ENCODE peak calls at places on chromosomes 1 and 21, in five cellular contexts. One of them, this sample, is unnamed. For H3K4me1, the result is how much of the 10 kb centered on the place peaks cover.

GRCh38 chr1:26363549-26364448 is 8.8 kb downstream of the ZNF683 start:
- DNase-seq in ovary: peak
- DNase-seq in body of pancreas: peak
- DNase-seq in colonic mucosa: peak
- DNase-seq in tibial artery: peak
- DNase-seq in this sample: peak

GRCh38 chr21:33993286-33994231 is 78.0 kb upstream of the ATP5PO start:
- DNase-seq in tibial artery: peak
- DNase-seq in ovary: no peak
- DNase-seq in colonic mucosa: peak
- DNase-seq in body of pancreas: no peak
- DNase-seq in this sample: peak

GRCh38 chr21:28516996-28517592 is 475.6 kb downstream of the LTN1 start:
- DNase-seq in ovary: peak
- DNase-seq in body of pancreas: peak
- DNase-seq in tibial artery: peak
- DNase-seq in colonic mucosa: peak
- DNase-seq in this sample: peak

GRCh38 chr1:40838045-40838979 is 23.9 kb downstream of the CITED4 start:
- DNase-seq in tibial artery: no peak
- DNase-seq in colonic mucosa: no peak
- DNase-seq in body of pancreas: no peak
- DNase-seq in ovary: no peak
- DNase-seq in this sample: no peak

GRCh38 chr1:60960846-60961542 is 121.4 kb upstream of the NFIA start:
- DNase-seq in ovary: no peak
- DNase-seq in colonic mucosa: no peak
- DNase-seq in body of pancreas: no peak
- DNase-seq in tibial artery: no peak
- DNase-seq in this sample: no peak

GRCh38 chr1:20322081-20322824 is 31.6 kb downstream of the VWA5B1 start:
- DNase-seq in ovary: no peak
- DNase-seq in colonic mucosa: no peak
- DNase-seq in tibial artery: no peak
- DNase-seq in body of pancreas: no peak
- DNase-seq in this sample: no peak

GRCh38 chr1:76390451-76390850 is 315.9 kb downstream of the ST6GALNAC3 start:
- DNase-seq in ovary: no peak
- DNase-seq in tibial artery: no peak
- DNase-seq in colonic mucosa: no peak
- DNase-seq in body of pancreas: no peak
- DNase-seq in this sample: peak

GRCh38 chr1:40316595-40317393 is at the start of gene COL9A2:
- DNase-seq in ovary: no peak
- DNase-seq in tibial artery: no peak
- DNase-seq in colonic mucosa: no peak
- DNase-seq in body of pancreas: peak
- DNase-seq in this sample: peak

GRCh38 chr1:245332513-245332912 is 177.7 kb downstream of the KIF26B start:
- DNase-seq in ovary: no peak
- DNase-seq in tibial artery: no peak
- DNase-seq in body of pancreas: no peak
- DNase-seq in colonic mucosa: no peak
- DNase-seq in this sample: no peak

GRCh38 chr1:108531429-108531828 is 28.5 kb upstream of the EEIG2 start:
- DNase-seq in colonic mucosa: no peak
- DNase-seq in ovary: no peak
- DNase-seq in body of pancreas: peak
- DNase-seq in tibial artery: no peak
- DNase-seq in this sample: no peak

GRCh38 chr1:108524676-108525075 is 35.2 kb upstream of the EEIG2 start:
- DNase-seq in body of pancreas: no peak
- DNase-seq in colonic mucosa: no peak
- DNase-seq in tibial artery: no peak
- DNase-seq in ovary: no peak
- DNase-seq in this sample: no peak

GRCh38 chr1:108523829-108524228 is 36.1 kb upstream of the EEIG2 start:
- DNase-seq in body of pancreas: no peak
- DNase-seq in colonic mucosa: no peak
- DNase-seq in tibial artery: no peak
- DNase-seq in ovary: no peak
- DNase-seq in this sample: no peak

GRCh38 chr1:108527837-108528236 is 32.1 kb upstream of the EEIG2 start:
- DNase-seq in ovary: no peak
- DNase-seq in tibial artery: no peak
- DNase-seq in body of pancreas: no peak
- DNase-seq in colonic mucosa: no peak
- DNase-seq in this sample: no peak

GRCh38 chr1:108527135-108527534 is 32.8 kb upstream of the EEIG2 start:
- DNase-seq in ovary: no peak
- DNase-seq in body of pancreas: no peak
- DNase-seq in colonic mucosa: no peak
- DNase-seq in tibial artery: no peak
- DNase-seq in this sample: no peak
- H3K27ac ChIP-seq in ovary: no peak
- H3K27ac ChIP-seq in body of pancreas: no peak
- H3K27ac ChIP-seq in colonic mucosa: no peak
- H3K27ac ChIP-seq in tibial artery: no peak
- H3K27ac ChIP-seq in this sample: no peak

GRCh38 chr1:117641536-117641935 is 35.7 kb downstream of the TENT5C start:
- DNase-seq in colonic mucosa: no peak
- DNase-seq in tibial artery: no peak
- DNase-seq in body of pancreas: no peak
- DNase-seq in ovary: no peak
- DNase-seq in this sample: no peak
- H3K4me1 ChIP-seq in colonic mucosa: under half
- H3K4me1 ChIP-seq in tibial artery: under half
- H3K4me1 ChIP-seq in body of pancreas: under half
- H3K4me1 ChIP-seq in ovary: under half
- H3K4me1 ChIP-seq in this sample: under half

DNA sequence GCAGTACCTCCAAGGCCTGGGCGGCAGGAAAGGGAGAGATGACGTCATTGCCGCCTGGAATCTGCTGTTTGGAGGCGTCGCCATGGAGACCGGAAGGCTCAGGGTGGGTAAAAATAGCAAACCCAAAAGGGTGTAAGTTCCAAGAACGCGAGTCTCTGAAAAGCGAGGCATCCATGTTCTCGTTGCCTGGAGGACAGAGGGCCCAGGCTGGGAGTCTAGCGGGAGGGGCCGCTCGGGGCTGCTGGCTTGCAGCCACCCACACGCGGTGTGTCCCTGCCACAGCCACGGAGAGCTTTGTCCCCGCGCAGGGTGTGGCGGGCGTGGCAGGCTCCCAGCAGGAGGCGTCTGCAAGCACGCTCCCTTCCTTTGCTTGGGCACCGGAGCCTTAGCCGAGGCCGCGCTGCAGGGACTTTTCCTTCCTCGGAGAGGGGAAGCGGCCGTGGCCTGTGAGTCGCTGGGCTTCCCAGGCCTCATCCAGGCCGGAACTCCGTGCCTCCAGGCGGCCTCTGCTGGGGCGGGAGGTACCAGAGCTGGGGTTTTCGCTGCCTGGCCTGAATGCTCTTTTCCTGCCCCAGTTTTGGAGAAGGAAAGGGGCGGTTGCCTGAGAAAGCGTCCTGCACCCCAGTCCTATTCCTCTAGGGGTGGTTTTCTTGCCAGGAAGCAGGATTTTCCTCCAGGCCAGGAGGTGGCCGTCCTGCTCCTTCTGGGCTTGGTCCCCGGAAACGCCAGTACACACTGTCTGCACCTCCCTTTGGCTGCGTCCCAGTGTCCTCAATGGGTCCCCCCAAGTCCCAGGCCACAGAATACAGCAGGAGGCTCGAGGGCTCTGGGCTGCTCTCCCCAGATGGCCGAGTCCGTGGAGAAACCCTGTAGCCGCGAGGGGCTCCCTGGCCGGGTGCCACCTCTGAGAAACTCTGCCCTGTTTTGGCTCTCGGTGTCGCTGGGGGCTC is 15.3 kb upstream of the SKI start:
- DNase-seq in body of pancreas: peak
- DNase-seq in colonic mucosa: peak
- DNase-seq in ovary: peak
- DNase-seq in tibial artery: peak
- DNase-seq in this sample: peak
- TF ChIP-seq CTCF in body of pancreas: peak
- TF ChIP-seq CTCF in colonic mucosa: peak
- TF ChIP-seq CTCF in ovary: peak
- TF ChIP-seq CTCF in tibial artery: peak
- TF ChIP-seq CTCF in this sample: no peak

GRCh38 chr1:29270881-29271390 is 34.6 kb downstream of the PTPRU start:
- DNase-seq in ovary: no peak
- DNase-seq in tibial artery: no peak
- DNase-seq in colonic mucosa: no peak
- DNase-seq in body of pancreas: no peak
- DNase-seq in this sample: no peak

GRCh38 chr1:29269356-29269755 is 33.0 kb downstream of the PTPRU start:
- DNase-seq in body of pancreas: no peak
- DNase-seq in colonic mucosa: no peak
- DNase-seq in ovary: no peak
- DNase-seq in tibial artery: no peak
- DNase-seq in this sample: no peak

GRCh38 chr1:29264773-29265389 is 28.6 kb downstream of the PTPRU start:
- DNase-seq in tibial artery: no peak
- DNase-seq in colonic mucosa: no peak
- DNase-seq in body of pancreas: no peak
- DNase-seq in ovary: no peak
- DNase-seq in this sample: no peak

GRCh38 chr1:29267341-29268070 is 31.2 kb downstream of the PTPRU start:
- DNase-seq in body of pancreas: no peak
- DNase-seq in colonic mucosa: no peak
- DNase-seq in ovary: no peak
- DNase-seq in tibial artery: no peak
- DNase-seq in this sample: no peak

DNA sequence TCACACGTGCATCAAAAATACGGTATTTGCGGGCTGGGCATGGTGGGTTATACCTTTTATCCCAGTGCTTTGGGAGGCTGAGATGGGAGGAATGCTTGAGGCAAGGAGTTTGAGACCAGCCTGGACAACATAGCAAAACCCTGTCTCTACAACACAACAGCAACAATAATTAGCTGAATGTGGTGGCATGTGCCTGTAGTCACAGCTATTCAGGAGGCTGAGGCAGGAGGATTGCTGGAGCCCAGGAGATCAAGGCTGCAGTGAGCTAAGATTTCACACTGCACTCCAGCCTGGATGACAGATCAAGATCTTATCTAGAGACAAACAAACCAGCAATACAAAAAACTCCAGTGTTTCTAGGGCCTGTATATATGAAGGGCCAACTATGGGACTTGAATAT is 30.6 kb downstream of the PTPRU start:
- DNase-seq in body of pancreas: no peak
- DNase-seq in tibial artery: no peak
- DNase-seq in colonic mucosa: no peak
- DNase-seq in ovary: no peak
- DNase-seq in this sample: no peak
- H3K27ac ChIP-seq in body of pancreas: no peak
- H3K27ac ChIP-seq in tibial artery: no peak
- H3K27ac ChIP-seq in colonic mucosa: no peak
- H3K27ac ChIP-seq in ovary: no peak
- H3K27ac ChIP-seq in this sample: no peak

GRCh38 chr1:21340230-21340564 is 49.9 kb upstream of the ECE1 start:
- DNase-seq in tibial artery: peak
- DNase-seq in colonic mucosa: peak
- DNase-seq in body of pancreas: peak
- DNase-seq in ovary: peak
- DNase-seq in this sample: no peak
- H3K4me1 ChIP-seq in tibial artery: half or more
- H3K4me1 ChIP-seq in colonic mucosa: under half
- H3K4me1 ChIP-seq in body of pancreas: half or more
- H3K4me1 ChIP-seq in ovary: half or more
- H3K4me1 ChIP-seq in this sample: half or more

DNA sequence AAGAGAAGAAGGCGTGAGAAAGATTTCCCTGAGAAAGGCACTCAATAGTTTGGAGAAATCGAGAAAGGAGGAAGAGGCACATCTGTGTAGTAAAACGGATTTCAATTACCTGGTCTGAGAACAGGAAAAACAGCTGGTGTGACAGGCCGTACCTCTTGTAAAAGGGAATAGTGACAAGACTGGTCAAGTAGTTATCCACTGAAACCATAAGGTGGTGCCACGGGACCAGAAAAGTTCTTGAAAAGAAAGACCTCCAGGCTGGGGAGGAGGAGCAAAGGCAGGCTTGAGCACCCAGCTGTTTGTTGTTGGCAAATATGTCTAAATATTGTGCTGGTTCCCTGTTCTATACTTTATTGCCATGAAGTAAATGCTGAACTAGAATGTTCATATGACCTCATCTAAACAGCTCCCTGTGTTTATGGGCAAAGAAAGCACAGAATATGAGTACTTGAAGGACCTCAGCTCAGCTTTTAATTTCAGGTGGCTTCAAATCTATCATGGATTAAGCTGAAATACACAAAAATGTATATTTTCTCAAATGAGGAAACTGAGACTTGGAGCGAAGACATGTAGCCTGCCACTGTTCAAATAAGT is 4.0 kb downstream of the HAO2 start:
- DNase-seq in tibial artery: no peak
- DNase-seq in body of pancreas: peak
- DNase-seq in ovary: no peak
- DNase-seq in colonic mucosa: peak
- DNase-seq in this sample: no peak
- TF ChIP-seq CTCF in tibial artery: no peak
- TF ChIP-seq CTCF in body of pancreas: peak
- TF ChIP-seq CTCF in ovary: no peak
- TF ChIP-seq CTCF in colonic mucosa: no peak
- TF ChIP-seq CTCF in this sample: no peak

GRCh38 chr21:36845070-36845469 is 121.4 kb downstream of the HLCS start:
- DNase-seq in tibial artery: no peak
- DNase-seq in ovary: no peak
- DNase-seq in body of pancreas: no peak
- DNase-seq in colonic mucosa: no peak
- DNase-seq in this sample: no peak
- H3K27ac ChIP-seq in tibial artery: no peak
- H3K27ac ChIP-seq in ovary: no peak
- H3K27ac ChIP-seq in body of pancreas: no peak
- H3K27ac ChIP-seq in colonic mucosa: no peak
- H3K27ac ChIP-seq in this sample: no peak

DNA sequence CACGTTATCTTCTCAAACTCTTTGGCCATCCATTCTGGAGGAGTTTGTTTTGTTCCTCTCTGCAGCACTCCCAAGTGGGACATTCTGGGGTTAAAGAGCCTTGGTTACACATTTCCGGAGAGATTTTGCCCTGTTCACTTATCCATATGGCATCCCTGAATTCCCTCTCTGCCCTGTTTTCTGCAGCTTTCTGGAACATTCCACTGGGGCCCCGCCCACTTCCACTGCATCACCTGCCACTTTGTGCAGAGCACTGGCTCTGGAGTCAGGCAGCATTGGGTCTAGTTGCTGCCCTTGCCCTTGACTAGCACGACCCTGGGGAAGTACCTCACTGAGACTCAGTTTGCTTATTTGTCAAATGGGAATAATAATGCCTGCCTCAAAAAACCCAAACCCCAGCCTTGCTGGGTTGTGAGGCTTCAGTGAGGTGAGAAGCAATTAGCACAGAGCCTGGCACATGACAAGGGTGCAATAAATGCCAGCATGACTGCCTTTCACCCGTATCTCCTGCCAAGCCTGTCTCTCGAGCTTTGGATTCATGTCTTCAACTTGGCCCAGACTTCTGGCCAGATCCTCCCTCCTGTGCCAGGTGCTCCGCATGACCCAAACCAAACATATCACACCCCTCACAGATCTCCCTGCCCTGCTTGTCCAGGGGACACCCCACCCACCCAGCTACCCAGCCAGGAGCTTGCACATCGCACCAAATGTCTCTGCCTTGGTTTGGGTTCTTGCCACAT is 38.3 kb downstream of the IL6R start:
- DNase-seq in ovary: no peak
- DNase-seq in tibial artery: no peak
- DNase-seq in colonic mucosa: peak
- DNase-seq in body of pancreas: no peak
- DNase-seq in this sample: peak
- H3K4me1 ChIP-seq in ovary: under half
- H3K4me1 ChIP-seq in tibial artery: under half
- H3K4me1 ChIP-seq in colonic mucosa: under half
- H3K4me1 ChIP-seq in body of pancreas: under half
- H3K4me1 ChIP-seq in this sample: under half

GRCh38 chr1:107941123-107941522 is 23.9 kb downstream of the VAV3 start:
- DNase-seq in colonic mucosa: no peak
- DNase-seq in body of pancreas: no peak
- DNase-seq in ovary: no peak
- DNase-seq in tibial artery: peak
- DNase-seq in this sample: no peak
- TF ChIP-seq CTCF in colonic mucosa: no peak
- TF ChIP-seq CTCF in body of pancreas: no peak
- TF ChIP-seq CTCF in ovary: no peak
- TF ChIP-seq CTCF in tibial artery: no peak
- TF ChIP-seq CTCF in this sample: no peak